ENCODE peak calls at places on chromosomes 7 and 10, in nine cellular contexts. V is skeletal muscle cell; O is uterus; H is B cell; N is hypothalamus; T is choroid plexus epithelial cell; L is HuH-7; S is activated effector memory CD4-positive, alpha-beta T cell treated with anti-CD3 and anti-CD28 coated beads, Interleukin-2, amount 50 U/mL, for 16 hours; K is NCI-H460. E is an unnamed sample.

GRCh38 chr10:70763567-70763966 is 21.6 kb downstream of the TBATA start:
- DNase-seq in V (no peak), O (peak; percentile 5), H (no peak), N (no peak), T (no peak), L (no peak), S (peak; percentile 46), K (no peak), E (no peak)

GRCh38 chr7:78768859-78769258 is 684.6 kb downstream of the MAGI2 start:
- DNase-seq in V (no peak), O (no peak), H (no peak), N (no peak), T (peak; percentile 1), L (no peak), S (no peak), K (no peak), E (no peak)

GRCh38 chr7:101553771-101554445 is 75.2 kb downstream of the MYL10 start:
- DNase-seq in V (no peak), O (no peak), H (no peak), N (no peak), T (no peak), L (peak; percentile 6), S (peak; percentile 39), K (no peak), E (no peak)

GRCh38 chr10:10361486-10361885 is 656.2 kb upstream of the CELF2 start:
- DNase-seq in V (no peak), O (no peak), H (no peak), N (no peak), T (no peak), L (no peak), S (no peak), K (no peak), E (no peak)

GRCh38 chr7:32905175-32905662 is 13.7 kb upstream of the KBTBD2 start:
- DNase-seq in V (peak; percentile 40), O (peak; percentile 33), H (peak; percentile 50), N (peak; percentile 6), T (peak; percentile 62), L (peak; percentile 40), S (peak; percentile 91), K (peak; percentile 32), E (peak; percentile 87)

GRCh38 chr10:124560377-124560776 is 98.8 kb downstream of the LHPP start:
- DNase-seq in V (peak; percentile 90), O (peak; percentile 85), H (no peak), N (no peak), T (peak; percentile 97), L (no peak), S (no peak), K (no peak), E (peak; percentile 44)

GRCh38 chr7:130988443-130988842 is 254.4 kb upstream of the KLF14 start:
- DNase-seq in V (no peak), O (no peak), H (peak; percentile 17), N (no peak), T (no peak), L (no peak), S (peak; percentile 74), K (no peak), E (no peak)

GRCh38 chr7:100192951-100193350 is 15.2 kb downstream of the STAG3 start:
- DNase-seq in V (no peak), O (no peak), H (no peak), N (no peak), T (no peak), L (no peak), S (no peak), K (no peak), E (no peak)

GRCh38 chr10:55979203-55979602 is 381.9 kb downstream of the ZWINT start:
- DNase-seq in V (no peak), O (no peak), H (no peak), N (no peak), T (no peak), L (no peak), S (no peak), K (no peak), E (no peak)

GRCh38 chr7:11648104-11648503 is 183.9 kb downstream of the THSD7A start:
- DNase-seq in V (no peak), O (no peak), H (no peak), N (no peak), T (peak; percentile 36), L (no peak), S (no peak), K (no peak), E (no peak)

GRCh38 chr7:132817844-132818427 is 241.7 kb upstream of the PLXNA4 start:
- DNase-seq in V (no peak), O (no peak), H (no peak), N (no peak), T (no peak), L (no peak), S (no peak), K (no peak), E (peak; percentile 31)

GRCh38 chr10:25682203-25682950 is 251.7 kb upstream of the MYO3A start:
- DNase-seq in V (no peak), O (no peak), H (no peak), N (no peak), T (peak; percentile 83), L (no peak), S (no peak), K (peak; percentile 33), E (no peak)

GRCh38 chr7:15309891-15310290 is 251.9 kb downstream of the AGMO start:
- DNase-seq in V (peak; percentile 41), O (no peak), H (no peak), N (no peak), T (peak; percentile 59), L (no peak), S (no peak), K (no peak), E (peak; percentile 15)

GRCh38 chr10:63670291-63670898 is 149.2 kb downstream of the REEP3 start:
- DNase-seq in V (peak; percentile 59), O (no peak), H (no peak), N (no peak), T (no peak), L (no peak), S (no peak), K (no peak), E (no peak)